ENCODE peak calls at places on chromosomes 13 and 19, in seven cellular contexts. B, E, Q, D, S, U and I are unnamed samples.

GRCh38 chr19:38303517-38304351 is at the start of gene C19orf33:
- DNase-seq in B (no peak), E (no peak), Q (peak), D (peak), S (peak), U (peak), I (no peak)

GRCh38 chr13:113653264-113654174 is 4.5 kb downstream of the ATP4B start:
- DNase-seq in B (no peak), E (no peak), Q (peak), D (no peak), S (no peak), U (peak), I (peak)

GRCh38 chr19:58559275-58560006 is 1.0 kb upstream of the UBE2M start:
- DNase-seq in B (no peak), E (peak), Q (peak), D (peak), S (peak), U (peak), I (peak)

GRCh38 chr19:13051581-13052165 is 51.0 kb downstream of the LYL1 start:
- DNase-seq in B (no peak), E (no peak), Q (peak), D (peak), S (no peak), U (peak), I (peak)

GRCh38 chr19:1518471-1518870 is 5.4 kb upstream of the PLK5 start:
- DNase-seq in B (no peak), E (no peak), Q (no peak), D (no peak), S (no peak), U (no peak), I (no peak)

GRCh38 chr19:41916033-41916424 is 12.2 kb downstream of the ERFL start:
- DNase-seq in B (no peak), E (no peak), Q (no peak), D (no peak), S (no peak), U (no peak), I (no peak)

GRCh38 chr19:32233091-32233490 is 112.3 kb upstream of the ZNF507 start:
- DNase-seq in B (no peak), E (no peak), Q (no peak), D (no peak), S (no peak), U (no peak), I (no peak)

GRCh38 chr13:73056054-73056962 is 2.5 kb upstream of the KLF5 start:
- DNase-seq in B (peak), E (peak), Q (peak), D (no peak), S (peak), U (no peak), I (no peak)

GRCh38 chr19:5257155-5258045 is 83.2 kb downstream of the PTPRS start:
- DNase-seq in B (no peak), E (no peak), Q (no peak), D (no peak), S (no peak), U (no peak), I (no peak)

GRCh38 chr13:94433055-94433947 is 46.2 kb downstream of the DCT start:
- DNase-seq in B (no peak), E (no peak), Q (no peak), D (no peak), S (no peak), U (no peak), I (no peak)

GRCh38 chr19:41548047-41548446 is 27.9 kb upstream of the CEACAM21 start:
- DNase-seq in B (no peak), E (no peak), Q (no peak), D (no peak), S (no peak), U (no peak), I (no peak)

GRCh38 chr19:13902993-13903555 is 2.8 kb downstream of the BRME1 start:
- DNase-seq in B (no peak), E (peak), Q (no peak), D (no peak), S (no peak), U (no peak), I (no peak)

DNA sequence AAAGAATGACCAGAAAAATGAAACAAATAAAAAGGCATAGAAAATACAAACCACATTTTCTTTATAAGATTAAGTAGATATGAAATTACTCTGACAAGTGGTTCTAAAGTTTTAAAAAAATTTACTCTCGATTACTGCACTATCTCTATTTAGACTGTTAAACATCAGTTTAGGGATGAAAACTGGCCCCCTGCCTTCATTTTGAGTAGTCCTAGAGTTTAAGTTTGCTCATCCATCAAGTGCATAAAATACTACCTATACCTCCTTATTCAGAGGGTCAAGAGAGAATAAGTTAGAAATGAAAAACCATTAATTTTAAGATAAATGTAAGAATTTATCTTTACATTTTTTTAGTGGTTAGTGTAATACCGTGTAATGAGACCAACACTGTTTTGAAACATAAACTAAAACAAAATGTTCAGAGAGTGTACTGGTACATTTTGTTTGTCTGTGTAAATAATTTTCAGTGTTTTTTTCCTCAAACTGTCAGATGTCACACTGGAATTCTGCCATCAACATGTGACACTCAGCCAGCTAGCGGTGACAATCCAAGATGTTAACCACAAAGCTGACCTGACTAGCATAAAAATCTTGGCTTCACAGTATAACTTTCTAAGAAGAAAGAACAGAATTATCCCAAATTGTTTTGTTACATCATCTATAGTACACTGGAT is 184.8 kb upstream of the PCDH20 start:
- DNase-seq in B (no peak), E (no peak), Q (no peak), D (no peak), S (no peak), U (no peak), I (no peak)
- TF ChIP-seq CTCF in B (no peak), E (no peak), Q (no peak), D (no peak), S (no peak), U (no peak), I (no peak)

DNA sequence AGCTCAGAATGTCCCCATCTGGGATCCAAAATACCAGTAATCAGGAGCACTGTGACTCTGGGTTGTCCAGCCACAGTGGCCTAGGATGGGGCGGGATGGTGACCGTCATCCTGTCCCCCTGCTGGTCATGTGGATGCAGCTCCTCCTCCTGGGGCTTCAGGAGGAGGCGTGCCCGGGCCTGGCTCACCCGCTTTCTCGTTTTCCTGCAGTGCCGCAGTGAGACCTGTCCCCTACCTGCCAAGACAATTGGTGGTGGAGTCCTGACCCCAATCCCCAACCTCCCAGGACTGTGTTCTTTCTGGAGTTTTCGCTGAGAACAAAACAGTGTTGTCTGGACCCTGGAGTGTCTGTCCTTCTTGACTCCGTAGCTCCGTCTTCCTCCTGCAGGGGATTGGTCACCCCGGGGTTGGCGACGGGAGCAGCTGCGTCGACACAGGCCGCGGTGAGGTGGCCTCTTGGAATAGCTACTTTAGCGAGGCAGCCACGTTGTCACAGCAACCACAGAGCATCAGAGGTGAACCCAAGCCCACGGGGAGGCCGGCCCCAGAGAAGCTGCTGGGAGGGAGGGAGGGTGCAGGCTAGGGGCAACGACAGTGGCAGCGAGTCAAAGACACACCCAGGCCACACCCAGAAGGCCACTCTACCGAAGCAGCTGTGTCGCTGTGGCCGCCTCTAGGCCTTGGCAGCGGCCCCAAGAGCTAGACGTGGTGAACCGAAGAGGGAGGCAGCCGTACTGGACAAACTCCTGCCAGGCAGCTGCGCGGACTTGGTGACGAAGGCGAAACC is 10.1 kb upstream of the EMC10 start:
- DNase-seq in B (no peak), E (no peak), Q (no peak), D (no peak), S (peak), U (peak), I (no peak)
- TF ChIP-seq CTCF in B (peak), E (no peak), Q (peak), D (no peak), S (no peak), U (peak), I (peak)

GRCh38 chr19:7455600-7456296 is 33.1 kb downstream of the PEX11G start:
- DNase-seq in B (no peak), E (no peak), Q (no peak), D (no peak), S (no peak), U (no peak), I (no peak)

GRCh38 chr19:7458675-7459074 is 30.2 kb downstream of the PEX11G start:
- DNase-seq in B (no peak), E (no peak), Q (no peak), D (no peak), S (no peak), U (no peak), I (no peak)

GRCh38 chr19:7459773-7460172 is 29.1 kb downstream of the PEX11G start:
- DNase-seq in B (no peak), E (no peak), Q (no peak), D (no peak), S (no peak), U (no peak), I (no peak)

GRCh38 chr19:7454998-7455397 is 33.8 kb downstream of the PEX11G start:
- DNase-seq in B (no peak), E (no peak), Q (no peak), D (no peak), S (no peak), U (no peak), I (no peak)

DNA sequence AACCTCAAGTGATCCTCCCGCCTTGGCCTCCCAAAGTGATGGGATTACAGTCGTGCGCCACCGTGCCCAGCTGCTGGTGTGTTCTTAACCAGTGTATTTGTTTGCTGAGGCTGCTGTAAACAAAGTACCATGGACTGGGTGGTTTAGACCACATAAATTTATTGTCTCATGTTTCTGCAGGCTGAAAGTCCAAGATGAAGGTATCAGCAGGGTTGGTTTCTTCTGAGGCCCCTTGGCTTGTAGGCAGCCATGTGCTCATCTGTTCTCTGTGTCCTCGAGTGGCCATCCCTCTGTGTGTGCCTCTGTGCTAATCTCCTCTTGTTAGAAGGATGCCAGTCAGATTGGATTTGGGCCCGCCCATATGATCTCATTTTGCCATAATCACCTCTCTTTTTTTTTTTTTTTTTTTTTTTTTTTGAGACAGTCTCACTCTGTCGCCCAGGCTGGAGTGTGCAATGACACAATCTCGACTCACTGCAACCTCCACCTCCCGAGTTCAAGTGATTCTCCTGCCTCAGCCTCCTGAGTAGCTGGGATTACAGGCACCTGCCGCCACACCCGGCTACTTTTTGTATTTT is 31.8 kb downstream of the PEX11G start:
- DNase-seq in B (no peak), E (peak), Q (no peak), D (no peak), S (no peak), U (no peak), I (no peak)
- TF ChIP-seq CTCF in B (no peak), E (no peak), Q (no peak), D (no peak), S (no peak), U (no peak), I (no peak)

GRCh38 chr19:17855333-17856152 is 4.2 kb upstream of the RPL18A start:
- DNase-seq in B (no peak), E (peak), Q (peak), D (peak), S (peak), U (peak), I (peak)
- TF ChIP-seq CTCF in B (peak), E (peak), Q (peak), D (peak), S (peak), U (peak), I (peak)

DNA sequence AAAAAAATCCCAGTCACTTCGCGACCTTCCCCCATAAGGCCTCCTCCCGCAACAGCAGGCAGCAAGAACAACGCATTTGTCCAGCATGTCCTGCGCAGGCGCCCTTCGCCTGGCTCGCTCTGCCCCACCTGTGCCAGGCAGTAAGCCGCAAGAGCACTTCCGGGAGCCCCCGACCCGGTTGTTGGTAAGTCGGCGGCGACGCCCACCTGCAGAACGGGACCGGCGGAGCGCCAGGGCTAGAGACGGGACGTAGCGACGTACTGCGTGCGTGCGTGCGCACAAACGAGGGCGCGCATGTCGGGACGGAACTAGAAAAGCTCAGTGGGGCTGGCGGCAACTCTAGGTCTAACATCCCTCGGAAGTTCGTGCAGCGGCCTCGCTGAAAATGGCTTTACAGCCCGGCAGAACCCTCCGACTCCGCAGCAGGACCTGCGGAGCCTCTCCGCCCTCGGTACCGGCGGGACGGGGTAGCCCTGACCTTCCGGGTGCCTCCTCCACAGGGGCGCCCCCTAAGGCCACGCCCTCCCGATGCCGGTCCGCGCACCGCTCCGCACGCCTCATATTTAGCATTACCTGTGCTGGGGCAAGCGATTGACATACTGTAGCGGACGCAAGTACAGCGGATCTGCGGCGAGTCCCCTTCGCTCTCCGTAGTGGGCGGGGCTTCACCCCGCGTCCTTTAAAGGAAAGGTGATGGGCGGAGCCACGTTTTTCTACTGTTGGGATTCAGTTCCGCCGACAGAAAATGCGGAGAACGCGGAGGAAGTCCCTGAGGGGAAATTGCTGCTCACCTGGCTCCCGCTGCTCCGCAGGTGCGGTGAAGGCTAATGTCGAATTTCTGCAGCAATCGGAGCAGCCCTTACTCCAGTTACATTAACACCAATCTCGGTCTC is at the start of gene MTIF3:
- DNase-seq in B (peak), E (peak), Q (peak), D (peak), S (peak), U (peak), I (peak)
- TF ChIP-seq CTCF in B (no peak), E (no peak), Q (no peak), D (no peak), S (no peak), U (no peak), I (peak)

GRCh38 chr13:71913717-71914116 is 46.7 kb upstream of the DACH1 start:
- DNase-seq in B (no peak), E (no peak), Q (no peak), D (no peak), S (no peak), U (no peak), I (no peak)
- TF ChIP-seq CTCF in B (no peak), E (no peak), Q (no peak), D (no peak), S (no peak), U (no peak), I (no peak)

GRCh38 chr13:39012608-39013007 is 22.0 kb upstream of the STOML3 start:
- DNase-seq in B (no peak), E (no peak), Q (no peak), D (no peak), S (no peak), U (no peak), I (no peak)
- TF ChIP-seq CTCF in B (no peak), E (peak), Q (peak), D (no peak), S (peak), U (no peak), I (peak)